ENCODE peak calls at places on chromosomes 12 and 14, in seven cellular contexts. One of them, this sample, is unnamed.

GRCh38 chr12:43836455-43836989 is 641 bp downstream of the TMEM117 start:
- DNase-seq in GM12878: no peak
- DNase-seq in K562: peak; percentile 10
- DNase-seq in SK-N-SH: peak; percentile 19
- DNase-seq in GM12892: no peak
- DNase-seq in H1: no peak
- DNase-seq in HepG2: peak; percentile 43
- DNase-seq in this sample: no peak

GRCh38 chr12:82567688-82568087 is 119.0 kb upstream of the TMTC2 start:
- DNase-seq in HepG2: no peak
- DNase-seq in GM12892: no peak
- DNase-seq in H1: no peak
- DNase-seq in GM12878: no peak
- DNase-seq in K562: no peak
- DNase-seq in SK-N-SH: no peak
- DNase-seq in this sample: no peak

GRCh38 chr12:125187780-125188741 is 122.8 kb downstream of the AACS start:
- DNase-seq in SK-N-SH: no peak
- DNase-seq in H1: peak; percentile 67
- DNase-seq in GM12878: no peak
- DNase-seq in HepG2: no peak
- DNase-seq in GM12892: no peak
- DNase-seq in K562: no peak
- DNase-seq in this sample: no peak

GRCh38 chr12:77761286-77761685 is 69.4 kb upstream of the NAV3 start:
- DNase-seq in GM12892: no peak
- DNase-seq in K562: no peak
- DNase-seq in SK-N-SH: no peak
- DNase-seq in GM12878: no peak
- DNase-seq in H1: no peak
- DNase-seq in HepG2: no peak
- DNase-seq in this sample: no peak

GRCh38 chr12:56127888-56128668 is at the start of gene ESYT1:
- DNase-seq in H1: peak; percentile 97
- DNase-seq in K562: peak; percentile 98
- DNase-seq in HepG2: peak; percentile 100
- DNase-seq in SK-N-SH: peak; percentile 94
- DNase-seq in GM12892: peak; percentile 96
- DNase-seq in GM12878: peak; percentile 98
- DNase-seq in this sample: peak; percentile 96

GRCh38 chr12:28340261-28340660 is 150.0 kb downstream of the CCDC91 start:
- DNase-seq in SK-N-SH: no peak
- DNase-seq in K562: no peak
- DNase-seq in GM12878: no peak
- DNase-seq in H1: no peak
- DNase-seq in HepG2: no peak
- DNase-seq in GM12892: no peak
- DNase-seq in this sample: no peak

GRCh38 chr12:94207467-94208432 is 59.4 kb downstream of the PLXNC1 start:
- DNase-seq in GM12878: peak; percentile 89
- DNase-seq in GM12892: peak; percentile 39
- DNase-seq in SK-N-SH: no peak
- DNase-seq in HepG2: no peak
- DNase-seq in K562: peak; percentile 18
- DNase-seq in H1: no peak
- DNase-seq in this sample: peak; percentile 37

GRCh38 chr14:68685419-68686211 is 107.3 kb downstream of the ZFP36L1 start:
- DNase-seq in HepG2: peak; percentile 60
- DNase-seq in K562: no peak
- DNase-seq in H1: no peak
- DNase-seq in GM12878: peak; percentile 89
- DNase-seq in GM12892: peak; percentile 67
- DNase-seq in SK-N-SH: no peak
- DNase-seq in this sample: peak; percentile 63

GRCh38 chr12:105445261-105446015 is 114.9 kb downstream of the C12orf75 start:
- DNase-seq in GM12878: no peak
- DNase-seq in SK-N-SH: no peak
- DNase-seq in H1: no peak
- DNase-seq in K562: no peak
- DNase-seq in GM12892: no peak
- DNase-seq in HepG2: peak; percentile 5
- DNase-seq in this sample: no peak

GRCh38 chr14:105015242-105015641 is 5.6 kb downstream of the CDCA4 start:
- DNase-seq in GM12878: no peak
- DNase-seq in H1: no peak
- DNase-seq in GM12892: no peak
- DNase-seq in SK-N-SH: no peak
- DNase-seq in HepG2: no peak
- DNase-seq in K562: peak; percentile 23
- DNase-seq in this sample: no peak

GRCh38 chr12:80226576-80226975 is 127.2 kb downstream of the OTOGL start:
- DNase-seq in SK-N-SH: no peak
- DNase-seq in GM12892: no peak
- DNase-seq in K562: no peak
- DNase-seq in GM12878: no peak
- DNase-seq in HepG2: no peak
- DNase-seq in H1: no peak
- DNase-seq in this sample: no peak

GRCh38 chr12:54145844-54146243 is 42.9 kb downstream of the SMUG1 start:
- DNase-seq in SK-N-SH: no peak
- DNase-seq in GM12878: no peak
- DNase-seq in H1: no peak
- DNase-seq in GM12892: no peak
- DNase-seq in HepG2: no peak
- DNase-seq in K562: no peak
- DNase-seq in this sample: no peak

GRCh38 chr12:65170245-65170881 is 980 bp downstream of the LEMD3 start:
- DNase-seq in K562: peak; percentile 83
- DNase-seq in H1: peak; percentile 71
- DNase-seq in GM12878: no peak
- DNase-seq in SK-N-SH: peak; percentile 63
- DNase-seq in GM12892: no peak
- DNase-seq in HepG2: peak; percentile 27
- DNase-seq in this sample: peak; percentile 41

GRCh38 chr12:45587877-45588530 is 141.5 kb upstream of the ARID2 start:
- DNase-seq in GM12892: no peak
- DNase-seq in K562: no peak
- DNase-seq in H1: no peak
- DNase-seq in HepG2: no peak
- DNase-seq in GM12878: no peak
- DNase-seq in SK-N-SH: no peak
- DNase-seq in this sample: no peak

GRCh38 chr12:48969847-48970701 is 1.5 kb downstream of the WNT10B start:
- DNase-seq in SK-N-SH: peak; percentile 83
- DNase-seq in GM12878: no peak
- DNase-seq in HepG2: no peak
- DNase-seq in GM12892: no peak
- DNase-seq in H1: peak; percentile 69
- DNase-seq in K562: peak; percentile 48
- DNase-seq in this sample: peak; percentile 58

GRCh38 chr14:79758985-79759384 is 452.3 kb downstream of the DIO2 start:
- DNase-seq in H1: no peak
- DNase-seq in GM12892: no peak
- DNase-seq in SK-N-SH: no peak
- DNase-seq in K562: no peak
- DNase-seq in HepG2: no peak
- DNase-seq in GM12878: no peak
- DNase-seq in this sample: no peak

GRCh38 chr14:61704554-61704953 is 9.2 kb downstream of the HIF1A start:
- DNase-seq in GM12878: no peak
- DNase-seq in GM12892: no peak
- DNase-seq in SK-N-SH: no peak
- DNase-seq in HepG2: no peak
- DNase-seq in K562: no peak
- DNase-seq in H1: no peak
- DNase-seq in this sample: no peak

GRCh38 chr14:61699092-61699491 is 3.8 kb downstream of the HIF1A start:
- DNase-seq in GM12878: no peak
- DNase-seq in GM12892: no peak
- DNase-seq in K562: no peak
- DNase-seq in H1: no peak
- DNase-seq in SK-N-SH: no peak
- DNase-seq in HepG2: no peak
- DNase-seq in this sample: no peak

GRCh38 chr14:61703342-61704129 is 8.2 kb downstream of the HIF1A start:
- DNase-seq in K562: no peak
- DNase-seq in SK-N-SH: no peak
- DNase-seq in GM12878: no peak
- DNase-seq in GM12892: no peak
- DNase-seq in H1: no peak
- DNase-seq in HepG2: no peak
- DNase-seq in this sample: no peak

GRCh38 chr14:61700104-61700886 is 5.0 kb downstream of the HIF1A start:
- DNase-seq in H1: no peak
- DNase-seq in SK-N-SH: no peak
- DNase-seq in K562: no peak
- DNase-seq in HepG2: no peak
- DNase-seq in GM12892: no peak
- DNase-seq in GM12878: no peak
- DNase-seq in this sample: no peak

GRCh38 chr14:61701946-61702345 is 6.6 kb downstream of the HIF1A start:
- DNase-seq in K562: no peak
- DNase-seq in GM12892: no peak
- DNase-seq in HepG2: no peak
- DNase-seq in SK-N-SH: no peak
- DNase-seq in H1: no peak
- DNase-seq in GM12878: no peak
- DNase-seq in this sample: no peak
- TF ChIP-seq TAF1 in K562: no peak
- TF ChIP-seq TAF1 in GM12892: no peak
- TF ChIP-seq TAF1 in HepG2: no peak
- TF ChIP-seq TAF1 in SK-N-SH: no peak
- TF ChIP-seq TAF1 in H1: no peak
- TF ChIP-seq TAF1 in GM12878: no peak
- TF ChIP-seq TAF1 in this sample: no peak

DNA sequence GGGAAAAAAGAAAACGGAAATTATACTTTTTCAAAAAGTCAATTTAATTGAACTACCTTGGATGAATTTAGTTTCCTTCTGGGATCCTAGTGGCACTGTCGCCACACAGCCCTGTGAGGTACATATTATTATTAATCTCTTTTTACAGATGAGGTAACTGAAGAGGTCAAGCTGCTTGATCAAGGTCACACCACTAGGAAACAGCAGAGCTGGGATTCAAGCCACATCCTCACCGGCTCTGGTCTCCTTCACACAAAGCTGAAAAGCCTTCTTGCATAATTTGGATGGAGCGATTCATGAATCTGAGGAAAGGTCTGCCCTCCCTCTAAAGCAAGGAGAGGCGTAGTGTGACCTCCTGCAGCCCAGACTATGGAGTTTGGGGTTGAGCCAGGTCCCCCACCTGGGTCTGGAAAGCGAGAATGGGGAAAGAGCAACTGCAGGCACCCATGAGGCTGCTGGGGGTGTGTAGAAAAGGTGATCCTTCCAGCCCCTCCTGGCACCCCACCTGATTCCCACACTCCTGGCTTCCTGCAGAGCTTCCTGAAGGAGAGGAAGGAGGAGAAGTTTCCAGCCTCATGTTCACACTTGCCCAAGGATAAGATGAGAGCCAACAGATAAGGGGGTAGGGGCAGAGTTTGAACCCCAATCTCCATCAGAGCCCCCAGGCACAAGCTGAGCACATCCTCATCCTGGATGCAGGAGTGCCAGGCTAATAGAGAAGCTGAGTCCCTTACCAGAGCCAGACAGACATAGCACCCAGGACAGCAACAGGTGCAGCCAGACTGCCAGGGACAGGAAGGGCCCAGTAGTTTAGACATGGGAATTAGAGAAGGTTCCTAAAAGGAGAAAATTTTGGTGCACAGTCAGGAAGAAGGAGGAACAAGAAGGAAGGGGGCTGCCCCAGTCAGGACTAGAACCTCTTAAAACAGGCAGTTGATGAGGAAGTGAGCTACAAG is 3.9 kb upstream of the KRT79 start:
- DNase-seq in GM12892: no peak
- DNase-seq in K562: no peak
- DNase-seq in GM12878: no peak
- DNase-seq in SK-N-SH: no peak
- DNase-seq in HepG2: no peak
- DNase-seq in H1: no peak
- DNase-seq in this sample: no peak
- TF ChIP-seq TAF1 in GM12892: no peak
- TF ChIP-seq TAF1 in K562: no peak
- TF ChIP-seq TAF1 in GM12878: no peak
- TF ChIP-seq TAF1 in SK-N-SH: no peak
- TF ChIP-seq TAF1 in HepG2: no peak
- TF ChIP-seq TAF1 in H1: no peak
- TF ChIP-seq TAF1 in this sample: no peak

GRCh38 chr12:60494249-60494648 is 898.4 kb downstream of the SLC16A7 start:
- DNase-seq in HepG2: peak; percentile 32
- DNase-seq in H1: no peak
- DNase-seq in GM12878: no peak
- DNase-seq in SK-N-SH: peak; percentile 0
- DNase-seq in K562: peak; percentile 4
- DNase-seq in GM12892: no peak
- DNase-seq in this sample: no peak
- TF ChIP-seq TAF1 in HepG2: no peak
- TF ChIP-seq TAF1 in H1: no peak
- TF ChIP-seq TAF1 in GM12878: no peak
- TF ChIP-seq TAF1 in SK-N-SH: no peak
- TF ChIP-seq TAF1 in K562: no peak
- TF ChIP-seq TAF1 in GM12892: no peak
- TF ChIP-seq TAF1 in this sample: no peak

GRCh38 chr14:86464386-86464785 is 934.4 kb downstream of the FLRT2 start:
- DNase-seq in SK-N-SH: no peak
- DNase-seq in GM12892: no peak
- DNase-seq in HepG2: no peak
- DNase-seq in GM12878: no peak
- DNase-seq in K562: no peak
- DNase-seq in H1: no peak
- DNase-seq in this sample: no peak
- TF ChIP-seq TAF1 in SK-N-SH: no peak
- TF ChIP-seq TAF1 in GM12892: no peak
- TF ChIP-seq TAF1 in HepG2: no peak
- TF ChIP-seq TAF1 in GM12878: no peak
- TF ChIP-seq TAF1 in K562: no peak
- TF ChIP-seq TAF1 in H1: no peak
- TF ChIP-seq TAF1 in this sample: no peak

This sample was measured in GM12891.